ENCODE peak calls at places on chromosome 20, in six cellular contexts. K, S, R, W, J and Y are unnamed samples.

GRCh38 chr20:35129647-35130069 is 17.5 kb downstream of the EDEM2 start:
- DNase-seq in W (peak; percentile 31), J (no peak), S (no peak), R (no peak), K (peak; percentile 44), Y (no peak)

GRCh38 chr20:16410626-16411025 is 162.6 kb downstream of the KIF16B start:
- DNase-seq in W (no peak), R (no peak), K (no peak), J (no peak), S (no peak), Y (no peak)

GRCh38 chr20:39264506-39265172 is 302.5 kb downstream of the DHX35 start:
- DNase-seq in J (peak; percentile 74), S (peak; percentile 54), R (no peak), K (peak; percentile 61), W (peak; percentile 53), Y (no peak)

GRCh38 chr20:49360242-49360968 is 82.5 kb upstream of the ZNFX1 start:
- DNase-seq in J (no peak), K (no peak), S (no peak), W (no peak), R (no peak), Y (no peak)

GRCh38 chr20:51541189-51542032 is 1.1 kb downstream of the NFATC2 start:
- DNase-seq in K (peak; percentile 63), J (peak; percentile 80), R (peak; percentile 62), S (peak; percentile 74), W (peak; percentile 49), Y (peak; percentile 43)

GRCh38 chr20:2451422-2451821 is 19.2 kb downstream of the SNRPB start:
- DNase-seq in R (no peak), S (no peak), J (no peak), W (no peak), K (no peak), Y (no peak)

GRCh38 chr20:58130156-58130555 is 98.3 kb downstream of the ANKRD60 start:
- DNase-seq in S (no peak), K (no peak), W (no peak), J (no peak), R (no peak), Y (no peak)

GRCh38 chr20:63635431-63636141 is 8.7 kb upstream of the GMEB2 start:
- DNase-seq in S (no peak), W (no peak), R (no peak), K (no peak), J (no peak), Y (no peak)

GRCh38 chr20:9617940-9618339 is 103.5 kb downstream of the LAMP5 start:
- DNase-seq in J (no peak), S (no peak), R (no peak), W (peak; percentile 22), K (peak; percentile 41), Y (no peak)

GRCh38 chr20:34233687-34234086 is 7.5 kb upstream of the ASIP start:
- DNase-seq in R (no peak), K (no peak), W (no peak), J (no peak), S (no peak), Y (no peak)

GRCh38 chr20:64219730-64220129 is 35.8 kb upstream of the PCMTD2 start:
- DNase-seq in K (no peak), R (no peak), W (no peak), J (no peak), S (no peak), Y (no peak)

GRCh38 chr20:1185781-1186334 is 1.1 kb upstream of the TMEM74B start:
- DNase-seq in S (peak; percentile 37), J (no peak), K (peak; percentile 20), R (no peak), W (peak; percentile 4), Y (no peak)

GRCh38 chr20:64079273-64080012 is at the start of gene RGS19:
- DNase-seq in R (peak; percentile 31), W (peak; percentile 42), S (peak; percentile 84), K (peak; percentile 67), J (peak; percentile 85), Y (peak; percentile 78)

GRCh38 chr20:51886891-51887608 is 84.7 kb upstream of the SALL4 start:
- DNase-seq in R (no peak), S (no peak), K (peak; percentile 19), W (no peak), J (no peak), Y (no peak)

GRCh38 chr20:1102016-1102415 is 16.4 kb upstream of the PSMF1 start:
- DNase-seq in K (no peak), W (no peak), J (no peak), S (no peak), R (no peak), Y (no peak)

GRCh38 chr20:1946762-1947534 is 46.9 kb downstream of the PDYN start:
- DNase-seq in J (peak; percentile 80), S (peak; percentile 31), W (peak; percentile 34), R (no peak), K (peak; percentile 35), Y (no peak)

GRCh38 chr20:57211949-57212889 is 54.2 kb downstream of the BMP7 start:
- DNase-seq in S (peak; percentile 41), K (peak; percentile 96), R (peak; percentile 62), J (peak; percentile 79), W (peak; percentile 94), Y (no peak)

GRCh38 chr20:61295726-61296628 is 43.9 kb downstream of the CDH4 start:
- DNase-seq in J (no peak), S (no peak), K (peak; percentile 53), R (no peak), W (no peak), Y (no peak)

GRCh38 chr20:23841693-23842092 is 15.2 kb upstream of the CST2 start:
- DNase-seq in W (no peak), J (no peak), S (no peak), R (no peak), K (no peak), Y (no peak)

GRCh38 chr20:57627972-57628650 is 7.9 kb upstream of the ZBP1 start:
- DNase-seq in K (peak; percentile 16), W (no peak), R (peak; percentile 37), J (no peak), S (peak; percentile 61), Y (no peak)

GRCh38 chr20:58131581-58132142 is 96.8 kb downstream of the ANKRD60 start:
- DNase-seq in S (no peak), R (no peak), J (no peak), K (peak; percentile 89), W (peak; percentile 87), Y (no peak)

GRCh38 chr20:56443654-56444540 is 24.5 kb upstream of the RTF2 start:
- DNase-seq in R (no peak), S (peak; percentile 40), W (peak; percentile 32), K (peak; percentile 40), J (no peak), Y (no peak)

GRCh38 chr20:25090492-25091429 is 8.8 kb upstream of the VSX1 start:
- DNase-seq in K (no peak), S (no peak), R (no peak), W (no peak), J (peak; percentile 50), Y (no peak)

GRCh38 chr20:52191436-52192295 is at the start of gene ZFP64:
- DNase-seq in S (peak; percentile 78), R (peak; percentile 49), J (peak; percentile 77), K (peak; percentile 81), W (peak; percentile 64), Y (peak; percentile 79)

GRCh38 chr20:1809121-1809520 is 86.1 kb upstream of the SIRPA start:
- DNase-seq in J (no peak), S (no peak), R (no peak), K (peak; percentile 96), W (peak; percentile 95), Y (no peak)

GRCh38 chr20:53929974-53930650 is 140.3 kb downstream of the BCAS1 start:
- DNase-seq in R (no peak), J (no peak), W (no peak), K (no peak), S (no peak), Y (no peak)
- H3K27ac ChIP-seq in R (no peak overlapping the region), J (no peak overlapping the region), W (no peak overlapping the region), K (no peak overlapping the region), S (no peak overlapping the region), Y (no peak overlapping the region)

GRCh38 chr20:7586481-7586880 is 353.8 kb downstream of the HAO1 start:
- DNase-seq in K (no peak), W (no peak), J (no peak), S (no peak), R (no peak), Y (no peak)
- H3K27ac ChIP-seq in K (no peak overlapping the region), W (no peak overlapping the region), J (no peak overlapping the region), S (no peak overlapping the region), R (no peak overlapping the region), Y (no peak overlapping the region)

GRCh38 chr20:59623583-59623982 is 19.2 kb downstream of the PHACTR3 start:
- DNase-seq in J (no peak), S (no peak), K (no peak), R (no peak), W (no peak), Y (no peak)
- H3K27ac ChIP-seq in J (no peak overlapping the region), S (no peak overlapping the region), K (no peak overlapping the region), R (no peak overlapping the region), W (no peak overlapping the region), Y (peak overlapping the region; percentile 100)

GRCh38 chr20:32007787-32008616 is 2.2 kb upstream of the CCM2L start:
- DNase-seq in S (peak; percentile 58), K (no peak), R (no peak), J (peak; percentile 62), W (no peak), Y (no peak)
- H3K27ac ChIP-seq in S (peak overlapping the region; percentile 89), K (no peak overlapping the region), R (peak overlapping the region; percentile 17), J (peak overlapping the region; percentile 18), W (no peak overlapping the region), Y (no peak overlapping the region)

GRCh38 chr20:31823360-31824124 is 4.4 kb downstream of the MYLK2 start:
- DNase-seq in R (no peak), K (no peak), W (no peak), S (no peak), J (peak; percentile 53), Y (no peak)

GRCh38 chr20:31824554-31825313 is 5.6 kb downstream of the MYLK2 start:
- DNase-seq in J (peak; percentile 33), S (no peak), R (no peak), K (no peak), W (no peak), Y (no peak)

GRCh38 chr20:31821427-31821826 is 2.3 kb downstream of the MYLK2 start:
- DNase-seq in R (no peak), J (peak; percentile 61), S (no peak), K (no peak), W (no peak), Y (no peak)

GRCh38 chr20:31824125-31824485 is 4.9 kb downstream of the MYLK2 start:
- DNase-seq in W (no peak), S (no peak), K (no peak), R (no peak), J (peak; percentile 42), Y (no peak)

DNA sequence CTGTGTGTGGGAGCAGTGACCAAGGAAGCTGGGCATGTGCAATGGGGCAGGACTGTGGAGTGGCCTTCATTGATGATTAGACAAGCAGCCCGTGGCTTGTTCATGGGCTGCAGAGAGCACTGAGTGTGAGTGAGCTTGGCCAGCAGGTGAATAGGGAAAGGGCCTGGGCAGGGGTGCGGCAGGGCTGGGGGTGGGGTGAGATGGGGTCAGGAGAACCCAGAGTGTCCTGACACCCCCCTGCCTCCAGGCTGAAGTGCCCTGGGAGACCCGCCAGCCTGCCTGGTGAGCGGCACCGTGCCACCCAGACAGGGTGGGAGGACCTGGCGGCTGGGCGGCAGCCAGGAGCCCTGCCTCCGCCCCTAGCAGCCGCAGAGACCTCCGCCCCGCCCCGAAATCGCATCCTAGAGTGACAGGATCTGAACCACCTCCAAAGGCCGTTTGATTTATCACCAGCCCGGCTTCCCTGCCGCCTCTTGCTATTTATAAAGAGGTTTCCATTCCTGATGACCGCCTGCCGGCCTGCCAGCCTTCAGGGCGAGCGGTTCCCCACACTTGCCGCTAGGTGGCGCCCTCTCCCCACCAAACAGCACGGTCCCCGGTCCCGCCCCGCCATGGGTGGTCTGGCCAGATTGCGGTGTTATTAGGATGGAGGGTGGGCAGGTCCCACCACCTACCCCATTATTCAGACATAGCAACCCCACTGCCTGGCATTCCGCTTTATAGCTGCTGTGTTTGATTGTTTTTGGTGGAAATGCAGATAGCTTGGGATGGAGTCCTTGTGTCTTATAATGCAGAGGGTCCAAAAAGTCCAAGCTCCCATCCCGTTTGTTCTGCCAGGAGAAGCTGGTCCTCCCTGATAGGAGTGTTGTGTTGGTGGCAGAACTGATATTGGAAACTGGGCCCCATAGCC is 3.5 kb downstream of the MYLK2 start:
- DNase-seq in W (peak; percentile 49), S (peak; percentile 83), R (peak; percentile 67), K (peak; percentile 70), J (peak; percentile 93), Y (peak; percentile 53)
- H3K27ac ChIP-seq in W (no peak overlapping the region), S (peak overlapping the region; percentile 69), R (no peak overlapping the region), K (no peak overlapping the region), J (peak overlapping the region; percentile 80), Y (no peak overlapping the region)